ENCODE peak calls at places on chromosomes 12 and 14, in six cellular contexts. V, H, I, C, F and Q are unnamed samples.

GRCh38 chr14:70821916-70822705 is 12.8 kb upstream of the MAP3K9 start:
- DNase-seq in F (no peak), H (no peak), V (no peak), I (no peak), C (peak; percentile 87), Q (peak; percentile 63)

GRCh38 chr12:58803893-58804292 is 116.4 kb downstream of the LRIG3 start:
- DNase-seq in C (no peak), F (no peak), V (no peak), I (no peak), H (no peak), Q (no peak)

GRCh38 chr12:3587402-3588013 is 96.5 kb downstream of the PRMT8 start:
- DNase-seq in F (no peak), H (no peak), C (no peak), I (no peak), V (no peak), Q (no peak)

GRCh38 chr14:102539544-102540309 is 30.2 kb upstream of the ANKRD9 start:
- DNase-seq in V (peak; percentile 68), H (peak; percentile 86), F (no peak), I (no peak), C (peak; percentile 64), Q (no peak)

GRCh38 chr14:99996951-99997571 is 68.2 kb upstream of the EVL start:
- DNase-seq in I (no peak), C (no peak), V (no peak), H (no peak), F (no peak), Q (no peak)

GRCh38 chr14:105528859-105529505 is 2.6 kb downstream of the TMEM121 start:
- DNase-seq in H (no peak), V (no peak), I (no peak), F (no peak), C (no peak), Q (no peak)

GRCh38 chr12:53505555-53506449 is 1.5 kb downstream of the NPFF start:
- DNase-seq in V (no peak), F (no peak), I (no peak), H (no peak), C (no peak), Q (no peak)

GRCh38 chr14:50763386-50764007 is 67.5 kb downstream of the NIN start:
- DNase-seq in C (no peak), I (no peak), V (no peak), F (no peak), H (no peak), Q (no peak)

GRCh38 chr14:68961781-68962584 is 17.1 kb downstream of the ACTN1 start:
- DNase-seq in C (peak; percentile 60), F (no peak), V (no peak), I (no peak), H (no peak), Q (no peak)

GRCh38 chr12:89980236-89980635 is 271.6 kb upstream of the ATP2B1 start:
- DNase-seq in C (no peak), V (no peak), H (no peak), I (no peak), F (no peak), Q (peak; percentile 18)

GRCh38 chr12:125393569-125393968 is 328.3 kb downstream of the AACS start:
- DNase-seq in I (no peak), H (no peak), C (no peak), V (no peak), F (no peak), Q (no peak)

GRCh38 chr12:60194682-60195081 is 598.9 kb downstream of the SLC16A7 start:
- DNase-seq in H (no peak), F (no peak), V (no peak), C (no peak), I (no peak), Q (no peak)
- TF ChIP-seq GABPA in H (no peak), F (no peak), V (no peak), C (no peak), I (no peak), Q (no peak)

GRCh38 chr12:112133418-112133817 is 8.1 kb downstream of the TRAFD1 start:
- DNase-seq in C (no peak), I (no peak), V (no peak), F (no peak), H (no peak), Q (no peak)

GRCh38 chr12:112131686-112132085 is 6.3 kb downstream of the TRAFD1 start:
- DNase-seq in V (no peak), C (no peak), H (no peak), I (no peak), F (no peak), Q (no peak)

GRCh38 chr12:112134731-112135130 is 9.4 kb downstream of the TRAFD1 start:
- DNase-seq in C (no peak), V (no peak), F (no peak), H (no peak), I (no peak), Q (no peak)

GRCh38 chr12:112126916-112127315 is 1.6 kb downstream of the TRAFD1 start:
- DNase-seq in H (no peak), F (no peak), C (no peak), I (no peak), V (no peak), Q (no peak)

DNA sequence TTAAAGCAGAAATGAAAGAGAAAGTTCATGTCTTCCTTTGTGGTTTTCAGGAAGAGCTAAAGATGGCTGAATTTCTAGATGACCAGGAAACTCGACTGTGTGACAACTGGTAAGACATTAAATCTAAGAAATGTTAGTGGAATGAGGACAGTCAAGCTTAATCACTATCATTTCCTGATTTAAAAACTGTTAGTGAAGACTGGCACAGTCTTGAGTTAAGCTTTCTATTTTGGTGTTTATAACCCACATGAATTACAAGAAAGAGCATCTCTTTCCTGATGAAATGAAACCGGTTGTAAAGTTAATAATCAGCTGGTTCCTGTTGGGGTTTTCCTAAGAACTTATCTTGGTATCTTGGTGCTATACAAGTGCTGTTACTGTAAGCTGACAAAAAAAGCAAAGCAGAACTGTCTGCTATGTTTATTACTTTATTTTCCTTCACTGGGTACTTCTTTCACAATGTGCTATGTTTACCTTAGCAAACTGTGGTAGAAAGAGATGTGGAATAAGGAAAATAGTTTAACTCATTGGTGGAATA is 5.2 kb downstream of the TRAFD1 start:
- DNase-seq in C (no peak), F (peak; percentile 70), I (no peak), V (peak; percentile 18), H (no peak), Q (no peak)
- TF ChIP-seq GABPA in C (no peak), F (no peak), I (no peak), V (peak; percentile 38), H (no peak), Q (no peak)

GRCh38 chr12:69007858-69008314 is 74.9 kb upstream of the CPM start:
- DNase-seq in I (no peak), V (no peak), F (no peak), H (no peak), C (no peak), Q (no peak)
- TF ChIP-seq GABPA in I (no peak), V (no peak), F (no peak), H (no peak), C (no peak), Q (no peak)

DNA sequence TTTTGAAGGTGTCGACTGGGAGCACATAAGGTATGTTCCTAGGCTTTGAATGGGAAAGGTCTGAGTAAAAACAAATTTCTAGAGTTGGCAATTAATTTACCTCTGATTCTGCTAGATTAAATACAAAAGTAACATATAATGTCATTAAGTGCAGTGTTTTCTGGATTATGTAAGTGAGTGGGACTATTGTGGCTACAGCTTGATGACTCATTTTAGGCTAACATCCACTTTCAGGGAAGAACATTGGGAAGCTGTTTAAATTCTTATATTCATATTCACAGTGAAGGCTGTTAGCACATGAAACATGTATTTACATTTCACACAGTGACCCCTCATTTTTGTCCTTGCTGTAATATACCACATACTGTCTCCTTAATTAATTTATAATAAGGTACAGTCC is 13.2 kb upstream of the BMAL2 start:
- DNase-seq in V (no peak), H (no peak), I (no peak), C (no peak), F (no peak), Q (no peak)
- TF ChIP-seq GABPA in V (no peak), H (no peak), I (no peak), C (no peak), F (no peak), Q (no peak)

GRCh38 chr12:100413006-100413405 is 56.1 kb downstream of the SLC17A8 start:
- DNase-seq in H (no peak), V (no peak), C (no peak), F (no peak), I (no peak), Q (no peak)
- TF ChIP-seq GABPA in H (no peak), V (no peak), C (no peak), F (no peak), I (no peak), Q (no peak)

DNA sequence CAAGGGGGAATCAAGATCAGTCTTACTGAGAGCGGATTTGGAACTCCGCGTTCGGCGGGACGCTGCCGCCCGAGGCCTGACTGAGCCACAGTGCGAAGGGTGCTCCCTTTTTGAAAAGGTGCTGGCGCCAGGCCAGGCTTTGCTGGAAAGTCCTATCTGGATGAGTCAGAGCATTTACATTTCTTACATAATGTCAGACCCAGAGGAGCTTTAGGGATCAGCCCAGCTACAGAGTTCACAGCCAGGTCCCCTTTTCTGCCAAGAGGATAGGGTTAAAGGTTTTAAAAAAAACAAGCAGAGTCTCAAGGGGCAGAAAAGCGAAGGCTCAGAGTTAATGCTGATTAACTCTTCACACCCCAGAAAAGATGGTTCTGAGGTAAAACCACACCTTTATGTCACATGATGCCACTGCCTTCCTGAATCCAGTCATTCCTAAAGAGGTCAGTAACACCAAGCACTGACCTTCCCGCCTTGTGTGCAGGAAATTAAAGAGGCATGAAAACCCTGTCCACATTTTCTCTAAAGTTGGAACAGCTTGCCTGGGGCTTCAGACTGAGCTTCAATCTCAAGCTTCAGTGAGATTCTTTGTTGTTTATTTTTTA is 11.7 kb upstream of the FBXL14 start:
- DNase-seq in H (peak; percentile 79), C (peak; percentile 47), F (peak; percentile 74), I (no peak), V (peak; percentile 94), Q (peak; percentile 77)
- TF ChIP-seq GABPA in H (no peak), C (no peak), F (no peak), I (no peak), V (no peak), Q (no peak)